ENCODE peak calls at places on chromosomes 12 and 14, in six cellular contexts. One of them, this sample, is unnamed.

GRCh38 chr14:55814064-55814463 is 234.1 kb downstream of the KTN1 start:
- DNase-seq in MM.1S: no peak
- DNase-seq in psoas muscle: no peak
- DNase-seq in right lobe of liver: no peak
- DNase-seq in DND-41: no peak
- DNase-seq in AG04450: no peak
- DNase-seq in this sample: no peak

GRCh38 chr14:96573473-96574100 is 71.4 kb downstream of the PAPOLA start:
- DNase-seq in MM.1S: no peak
- DNase-seq in AG04450: no peak
- DNase-seq in DND-41: no peak
- DNase-seq in right lobe of liver: no peak
- DNase-seq in psoas muscle: no peak
- DNase-seq in this sample: no peak

GRCh38 chr14:61581955-61582615 is 113.2 kb upstream of the HIF1A start:
- DNase-seq in psoas muscle: no peak
- DNase-seq in right lobe of liver: no peak
- DNase-seq in DND-41: no peak
- DNase-seq in AG04450: no peak
- DNase-seq in MM.1S: no peak
- DNase-seq in this sample: no peak

GRCh38 chr12:65761301-65761700 is 63.0 kb upstream of the HMGA2 start:
- DNase-seq in MM.1S: no peak
- DNase-seq in right lobe of liver: no peak
- DNase-seq in DND-41: no peak
- DNase-seq in AG04450: no peak
- DNase-seq in psoas muscle: no peak
- DNase-seq in this sample: no peak

GRCh38 chr12:107570721-107571120 is 114.9 kb upstream of the PWP1 start:
- DNase-seq in DND-41: no peak
- DNase-seq in right lobe of liver: no peak
- DNase-seq in MM.1S: no peak
- DNase-seq in AG04450: peak
- DNase-seq in psoas muscle: no peak
- DNase-seq in this sample: no peak

GRCh38 chr12:27344760-27345159 is 12.1 kb downstream of the BMAL2 start:
- DNase-seq in psoas muscle: no peak
- DNase-seq in MM.1S: no peak
- DNase-seq in AG04450: no peak
- DNase-seq in DND-41: no peak
- DNase-seq in right lobe of liver: no peak
- DNase-seq in this sample: no peak

GRCh38 chr14:68549966-68550705 is 242.7 kb downstream of the ZFP36L1 start:
- DNase-seq in DND-41: no peak
- DNase-seq in right lobe of liver: no peak
- DNase-seq in MM.1S: no peak
- DNase-seq in AG04450: no peak
- DNase-seq in psoas muscle: no peak
- DNase-seq in this sample: no peak

GRCh38 chr12:114625294-114625851 is 58.6 kb downstream of the TBX3 start:
- DNase-seq in MM.1S: peak
- DNase-seq in right lobe of liver: peak
- DNase-seq in psoas muscle: no peak
- DNase-seq in AG04450: peak
- DNase-seq in DND-41: peak
- DNase-seq in this sample: peak

GRCh38 chr12:113043240-113043639 is 13.3 kb upstream of the DTX1 start:
- DNase-seq in right lobe of liver: no peak
- DNase-seq in AG04450: no peak
- DNase-seq in psoas muscle: no peak
- DNase-seq in MM.1S: no peak
- DNase-seq in DND-41: no peak
- DNase-seq in this sample: no peak

GRCh38 chr12:106980944-106981343 is 6.0 kb downstream of the MTERF2 start:
- DNase-seq in right lobe of liver: no peak
- DNase-seq in DND-41: no peak
- DNase-seq in AG04450: no peak
- DNase-seq in psoas muscle: no peak
- DNase-seq in MM.1S: no peak
- DNase-seq in this sample: no peak

GRCh38 chr12:29733060-29733459 is 50.7 kb downstream of the TMTC1 start:
- DNase-seq in right lobe of liver: no peak
- DNase-seq in psoas muscle: no peak
- DNase-seq in MM.1S: no peak
- DNase-seq in AG04450: no peak
- DNase-seq in DND-41: no peak
- DNase-seq in this sample: no peak

GRCh38 chr12:67651380-67651695 is 2.8 kb downstream of the DYRK2 start:
- DNase-seq in DND-41: peak
- DNase-seq in MM.1S: peak
- DNase-seq in right lobe of liver: no peak
- DNase-seq in psoas muscle: no peak
- DNase-seq in AG04450: no peak
- DNase-seq in this sample: peak

GRCh38 chr14:35944847-35945246 is 118.7 kb downstream of the BRMS1L start:
- DNase-seq in right lobe of liver: no peak
- DNase-seq in AG04450: no peak
- DNase-seq in psoas muscle: no peak
- DNase-seq in DND-41: peak
- DNase-seq in MM.1S: peak
- DNase-seq in this sample: peak

GRCh38 chr12:115481141-115481540 is 796.4 kb downstream of the MED13L start:
- DNase-seq in MM.1S: peak
- DNase-seq in AG04450: no peak
- DNase-seq in DND-41: no peak
- DNase-seq in psoas muscle: no peak
- DNase-seq in right lobe of liver: no peak
- DNase-seq in this sample: no peak

GRCh38 chr14:92458136-92458958 is 55.2 kb upstream of the RIN3 start:
- DNase-seq in right lobe of liver: no peak
- DNase-seq in psoas muscle: no peak
- DNase-seq in MM.1S: no peak
- DNase-seq in DND-41: no peak
- DNase-seq in AG04450: no peak
- DNase-seq in this sample: no peak

GRCh38 chr14:32397871-32398640 is 69.0 kb downstream of the AKAP6 start:
- DNase-seq in MM.1S: no peak
- DNase-seq in AG04450: no peak
- DNase-seq in psoas muscle: no peak
- DNase-seq in right lobe of liver: no peak
- DNase-seq in DND-41: no peak
- DNase-seq in this sample: no peak

GRCh38 chr12:130764475-130765185 is 48.5 kb upstream of the RIMBP2 start:
- DNase-seq in AG04450: no peak
- DNase-seq in psoas muscle: no peak
- DNase-seq in MM.1S: no peak
- DNase-seq in DND-41: no peak
- DNase-seq in right lobe of liver: no peak
- DNase-seq in this sample: peak

GRCh38 chr14:32400480-32400879 is 71.4 kb downstream of the AKAP6 start:
- DNase-seq in right lobe of liver: no peak
- DNase-seq in psoas muscle: no peak
- DNase-seq in DND-41: no peak
- DNase-seq in MM.1S: no peak
- DNase-seq in AG04450: no peak
- DNase-seq in this sample: no peak

GRCh38 chr12:57476162-57476992 is 3.3 kb downstream of the ARHGAP9 start:
- DNase-seq in right lobe of liver: peak
- DNase-seq in psoas muscle: no peak
- DNase-seq in MM.1S: no peak
- DNase-seq in AG04450: no peak
- DNase-seq in DND-41: peak
- DNase-seq in this sample: peak

GRCh38 chr12:110199360-110200123 is 75.4 kb downstream of the IFT81 start:
- DNase-seq in psoas muscle: no peak
- DNase-seq in right lobe of liver: no peak
- DNase-seq in AG04450: no peak
- DNase-seq in DND-41: no peak
- DNase-seq in MM.1S: peak
- DNase-seq in this sample: peak

GRCh38 chr14:98227000-98227726 is 1044.8 kb downstream of the BCL11B start:
- DNase-seq in MM.1S: peak
- DNase-seq in AG04450: no peak
- DNase-seq in DND-41: no peak
- DNase-seq in psoas muscle: no peak
- DNase-seq in right lobe of liver: no peak
- DNase-seq in this sample: no peak

GRCh38 chr12:101501410-101502045 is 26.4 kb downstream of the SPIC start:
- DNase-seq in MM.1S: no peak
- DNase-seq in right lobe of liver: no peak
- DNase-seq in psoas muscle: no peak
- DNase-seq in AG04450: no peak
- DNase-seq in DND-41: no peak
- DNase-seq in this sample: no peak

GRCh38 chr12:43696154-43696553 is 62.4 kb downstream of the PUS7L start:
- DNase-seq in DND-41: no peak
- DNase-seq in psoas muscle: no peak
- DNase-seq in right lobe of liver: no peak
- DNase-seq in AG04450: no peak
- DNase-seq in MM.1S: no peak
- DNase-seq in this sample: no peak

GRCh38 chr12:44227601-44228000 is 391.7 kb downstream of the TMEM117 start:
- DNase-seq in MM.1S: no peak
- DNase-seq in AG04450: no peak
- DNase-seq in right lobe of liver: no peak
- DNase-seq in DND-41: no peak
- DNase-seq in psoas muscle: no peak
- DNase-seq in this sample: no peak

GRCh38 chr12:24767016-24767415 is 181.9 kb downstream of the BCAT1 start:
- DNase-seq in psoas muscle: no peak
- DNase-seq in right lobe of liver: no peak
- DNase-seq in MM.1S: no peak
- DNase-seq in DND-41: no peak
- DNase-seq in AG04450: no peak
- DNase-seq in this sample: no peak

DNA sequence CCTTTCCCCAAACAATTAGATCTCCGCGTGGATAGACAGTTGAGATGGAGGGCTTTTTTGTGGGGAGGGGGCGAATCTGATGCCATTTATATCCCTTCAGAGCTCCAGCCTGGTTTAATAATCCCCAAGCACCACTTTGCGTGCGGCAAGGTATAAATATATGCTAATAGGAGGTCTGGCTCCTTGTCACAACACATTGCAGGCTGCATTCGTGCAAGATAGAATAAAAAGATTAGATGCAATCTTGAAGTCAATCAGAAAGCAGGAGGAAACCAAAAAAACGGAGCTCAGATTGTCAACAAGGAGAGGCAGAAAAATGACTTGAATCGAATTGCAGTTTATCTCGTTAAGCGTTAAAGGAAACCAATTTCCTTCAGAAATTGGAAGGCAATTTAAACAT is 248.7 kb downstream of the SPTSSA start:
- DNase-seq in AG04450: no peak
- DNase-seq in right lobe of liver: no peak
- DNase-seq in psoas muscle: no peak
- DNase-seq in DND-41: no peak
- DNase-seq in MM.1S: no peak
- DNase-seq in this sample: no peak
- H3K4me3 ChIP-seq in AG04450: no peak
- H3K4me3 ChIP-seq in right lobe of liver: no peak
- H3K4me3 ChIP-seq in psoas muscle: no peak
- H3K4me3 ChIP-seq in DND-41: no peak
- H3K4me3 ChIP-seq in MM.1S: no peak
- H3K4me3 ChIP-seq in this sample: no peak

DNA sequence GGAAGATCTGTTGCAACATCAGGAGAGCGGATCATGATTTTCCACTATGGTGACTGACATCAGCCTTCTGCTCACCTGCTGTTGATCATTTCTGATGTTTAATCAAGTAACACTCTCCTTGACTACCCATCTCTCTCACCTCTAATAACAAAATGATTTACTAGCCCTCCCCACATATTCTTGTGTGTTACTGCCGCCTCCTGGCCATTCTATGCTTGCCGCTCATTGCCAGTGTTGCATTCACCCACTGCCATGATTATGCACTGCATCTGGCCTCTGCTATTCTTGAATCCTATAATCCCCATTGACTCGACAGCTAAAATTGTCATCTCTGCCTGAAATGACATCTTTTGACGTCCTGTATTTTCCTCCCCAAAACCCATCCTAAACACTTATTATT is 113.8 kb downstream of the RERGL start:
- DNase-seq in psoas muscle: no peak
- DNase-seq in AG04450: no peak
- DNase-seq in DND-41: no peak
- DNase-seq in right lobe of liver: no peak
- DNase-seq in MM.1S: no peak
- DNase-seq in this sample: no peak
- TF ChIP-seq CTCF in psoas muscle: no peak
- TF ChIP-seq CTCF in AG04450: no peak
- TF ChIP-seq CTCF in DND-41: no peak
- TF ChIP-seq CTCF in right lobe of liver: no peak
- TF ChIP-seq CTCF in MM.1S: peak
- TF ChIP-seq CTCF in this sample: peak

DNA sequence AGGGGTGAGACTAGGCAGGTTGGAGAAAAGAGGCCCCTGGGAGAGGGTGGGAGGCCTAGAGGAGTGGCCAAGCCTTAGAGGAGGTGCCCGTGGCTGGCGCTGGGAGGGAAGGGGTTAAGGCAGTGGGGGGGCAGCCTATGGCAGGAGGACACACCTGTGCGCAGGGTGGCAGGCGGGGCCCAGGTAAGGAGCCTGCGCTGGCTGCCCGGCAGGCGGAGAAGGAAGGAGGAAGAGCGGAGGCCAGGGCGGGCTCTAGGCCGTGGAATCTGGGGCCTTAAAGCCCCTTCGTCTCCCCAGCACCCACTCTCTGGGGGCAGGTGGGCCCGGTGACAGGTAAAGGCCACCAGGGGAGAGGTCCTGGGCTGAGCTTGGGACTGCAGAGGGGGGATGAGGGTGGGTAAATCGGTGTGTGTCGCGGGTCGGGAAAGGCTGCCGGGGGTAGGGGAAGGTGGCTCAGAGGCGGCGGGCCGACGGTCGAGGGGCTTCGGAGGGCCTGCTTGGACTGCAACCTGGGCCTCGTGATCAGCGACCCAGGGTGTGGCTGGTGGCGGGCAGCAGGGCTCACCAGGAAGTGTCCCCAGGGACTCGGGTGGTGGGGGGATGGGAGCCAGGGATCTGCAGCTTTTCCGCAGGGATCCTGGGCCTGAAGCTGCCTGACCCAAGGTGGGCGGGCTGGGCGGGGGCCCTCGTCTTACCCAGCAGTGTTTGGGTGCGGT is 7.3 kb downstream of the PHB2 start:
- DNase-seq in AG04450: no peak
- DNase-seq in right lobe of liver: no peak
- DNase-seq in DND-41: peak
- DNase-seq in MM.1S: no peak
- DNase-seq in psoas muscle: peak
- DNase-seq in this sample: no peak
- H3K4me3 ChIP-seq in AG04450: no peak
- H3K4me3 ChIP-seq in right lobe of liver: no peak
- H3K4me3 ChIP-seq in DND-41: no peak
- H3K4me3 ChIP-seq in MM.1S: no peak
- H3K4me3 ChIP-seq in psoas muscle: no peak
- H3K4me3 ChIP-seq in this sample: no peak

DNA sequence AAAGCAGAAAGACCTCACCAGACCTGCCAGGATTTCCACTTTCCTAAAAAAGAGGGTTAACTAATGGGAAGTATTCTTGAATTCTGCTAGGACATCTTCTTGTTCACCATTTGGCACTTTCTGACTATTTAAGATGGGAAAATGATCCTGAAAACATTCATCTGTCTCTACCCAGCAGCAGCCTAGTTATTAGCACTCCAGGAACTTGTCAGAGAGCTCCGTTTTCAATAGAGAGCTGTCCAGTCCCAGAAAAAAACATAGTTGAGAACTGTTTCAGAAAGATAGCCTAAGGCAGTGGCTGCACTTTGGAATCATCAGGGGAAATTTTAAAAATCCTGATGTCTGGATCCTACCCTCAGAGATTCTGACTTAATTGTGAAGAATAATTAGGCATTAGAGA is 22.1 kb upstream of the CEP83 start:
- DNase-seq in psoas muscle: no peak
- DNase-seq in AG04450: no peak
- DNase-seq in right lobe of liver: no peak
- DNase-seq in DND-41: no peak
- DNase-seq in MM.1S: no peak
- DNase-seq in this sample: no peak
- TF ChIP-seq CTCF in psoas muscle: no peak
- TF ChIP-seq CTCF in AG04450: no peak
- TF ChIP-seq CTCF in right lobe of liver: no peak
- TF ChIP-seq CTCF in DND-41: no peak
- TF ChIP-seq CTCF in MM.1S: no peak
- TF ChIP-seq CTCF in this sample: no peak

This sample was measured in OCI-LY7.